ENCODE peak calls at places on chromosomes 6 and 20, in nine cellular contexts. T is activated CD4-positive, alpha-beta T cell treated with anti-CD3 and anti-CD28 coated beads for 24 hours; C is cardiac muscle cell; M is NCI-H1092 treated with DMSO at 0.1 percent for 48 hours; D is HCT116; O is AG09319; X is activated T-helper 1 cell treated with anti-CD3 and anti-CD28 coated beads, Interleukin-12 subunit alpha, Interleukin-12 subunit beta, Interleukin-2, Interleukin-4 antibody, amounts not matched to agents 30 ng/mL and 10 ng/mL and 1 ng/mL, durations not matched to agents 14 hours and 24 hours and 36 hours; P is sigmoid colon; E is HS-27A. N is an unnamed sample.
A peak's percentile ranks its signal among the peaks of the same experiment; 100 is the strongest.

GRCh38 chr6:67131827-67132226 is 1424.8 kb upstream of the EYS start:
- DNase-seq in T (no peak), M (no peak), D (no peak), X (no peak), O (no peak), C (no peak), E (no peak), P (no peak), N (no peak)

GRCh38 chr20:12414446-12415274 is 497.0 kb downstream of the BTBD3 start:
- DNase-seq in M (no peak), O (no peak), D (no peak), E (no peak), T (no peak), C (peak; percentile 19), X (no peak), P (no peak), N (no peak)

GRCh38 chr6:74581681-74582080 is 624.2 kb downstream of the COL12A1 start:
- DNase-seq in T (no peak), E (no peak), P (no peak), D (no peak), X (no peak), C (no peak), O (no peak), M (no peak), N (no peak)

GRCh38 chr6:54386295-54386694 is 78.1 kb downstream of the TINAG start:
- DNase-seq in D (no peak), C (no peak), M (no peak), O (no peak), E (no peak), X (no peak), T (no peak), P (no peak), N (no peak)

GRCh38 chr20:36439040-36439730 is 102.1 kb upstream of the MYL9 start:
- DNase-seq in C (peak; percentile 78), M (peak; percentile 25), O (no peak), P (no peak), D (peak; percentile 32), X (peak; percentile 54), T (peak; percentile 41), E (no peak), N (peak; percentile 65)

GRCh38 chr6:160260283-160261119 is 1.9 kb upstream of the SLC22A2 start:
- DNase-seq in C (no peak), X (no peak), D (no peak), P (no peak), O (no peak), T (no peak), E (no peak), M (no peak), N (no peak)

GRCh38 chr20:843908-844307 is 10.4 kb downstream of the FAM110A start:
- DNase-seq in M (no peak), O (no peak), E (no peak), T (no peak), C (no peak), P (no peak), X (no peak), D (no peak), N (no peak)

GRCh38 chr6:1593958-1594314 is 15.8 kb upstream of the FOXC1 start:
- DNase-seq in P (no peak), E (no peak), C (no peak), M (no peak), T (no peak), D (no peak), O (no peak), X (no peak), N (no peak)

GRCh38 chr6:37940074-37940847 is 120.7 kb downstream of the ZFAND3 start:
- DNase-seq in X (no peak), C (peak; percentile 52), D (no peak), M (no peak), T (no peak), E (no peak), O (no peak), P (peak; percentile 67), N (no peak)

GRCh38 chr6:30508890-30509736 is 19.8 kb downstream of the HLA-E start:
- DNase-seq in C (no peak), P (no peak), T (no peak), E (no peak), M (no peak), X (peak; percentile 53), O (no peak), D (no peak), N (no peak)

GRCh38 chr6:31701666-31702420 is 1.3 kb downstream of the ABHD16A start:
- DNase-seq in M (peak; percentile 31), O (no peak), X (no peak), T (no peak), C (no peak), D (no peak), P (no peak), E (no peak), N (no peak)

GRCh38 chr6:165649701-165650137 is 13.3 kb downstream of the PDE10A start:
- DNase-seq in T (no peak), P (no peak), X (no peak), O (no peak), D (no peak), C (no peak), E (no peak), M (no peak), N (no peak)

GRCh38 chr6:5906842-5907241 is 99.9 kb downstream of the NRN1 start:
- DNase-seq in X (no peak), D (no peak), T (no peak), C (no peak), M (no peak), P (no peak), O (no peak), E (no peak), N (no peak)

GRCh38 chr20:48983423-48984400 is 62.2 kb downstream of the ARFGEF2 start:
- DNase-seq in O (peak; percentile 23), M (no peak), C (no peak), T (no peak), X (no peak), P (no peak), D (no peak), E (peak; percentile 47), N (no peak)

GRCh38 chr6:13203145-13203544 is 125.2 kb downstream of the TBC1D7 start:
- DNase-seq in M (no peak), D (no peak), T (no peak), C (no peak), X (no peak), P (no peak), O (no peak), E (no peak), N (no peak)

GRCh38 chr20:50412069-50412468 is 98.1 kb upstream of the PTPN1 start:
- DNase-seq in P (no peak), E (no peak), M (no peak), O (no peak), T (no peak), X (no peak), C (no peak), D (no peak), N (no peak)

GRCh38 chr6:128174724-128175123 is 273.9 kb upstream of the THEMIS start:
- DNase-seq in C (no peak), T (no peak), P (no peak), D (no peak), E (no peak), O (no peak), X (no peak), M (no peak), N (no peak)

GRCh38 chr6:43683708-43684455 is 3.7 kb downstream of the MRPS18A start:
- DNase-seq in T (no peak), D (no peak), O (no peak), M (no peak), P (no peak), E (no peak), C (no peak), X (no peak), N (no peak)

GRCh38 chr20:54023406-54023805 is 47.0 kb downstream of the BCAS1 start:
- DNase-seq in E (no peak), C (no peak), O (no peak), X (no peak), M (no peak), D (no peak), P (no peak), T (no peak), N (no peak)

GRCh38 chr6:106220485-106220884 is 105.1 kb downstream of the ATG5 start:
- DNase-seq in X (no peak), D (no peak), P (no peak), M (no peak), O (no peak), C (no peak), E (no peak), T (no peak), N (no peak)

GRCh38 chr20:49450281-49450707 is 32.2 kb downstream of the KCNB1 start:
- DNase-seq in C (no peak), X (no peak), M (peak; percentile 67), P (no peak), O (no peak), D (no peak), T (no peak), E (no peak), N (no peak)

GRCh38 chr20:62303327-62304226 is 780 bp downstream of the ADRM1 start:
- DNase-seq in X (peak; percentile 18), O (no peak), D (no peak), E (no peak), C (peak; percentile 56), P (peak; percentile 75), M (no peak), T (no peak), N (no peak)

GRCh38 chr20:38489181-38489580 is 16.5 kb downstream of the RALGAPB start:
- DNase-seq in T (no peak), E (no peak), C (no peak), O (no peak), X (no peak), P (no peak), D (no peak), M (no peak), N (no peak)

GRCh38 chr6:166274163-166274562 is 34.0 kb downstream of the PRR18 start:
- DNase-seq in C (no peak), E (no peak), P (no peak), D (no peak), X (no peak), O (no peak), T (no peak), M (no peak), N (no peak)

GRCh38 chr6:81634155-81634880 is 118.2 kb downstream of the TENT5A start:
- DNase-seq in O (no peak), E (no peak), D (no peak), T (no peak), C (no peak), M (peak; percentile 30), P (no peak), X (no peak), N (no peak)

GRCh38 chr6:139927236-139927635 is 552.8 kb upstream of the CITED2 start:
- DNase-seq in C (no peak), P (no peak), X (no peak), T (no peak), E (peak; percentile 48), M (no peak), D (no peak), O (no peak), N (no peak)

GRCh38 chr6:101393291-101394251 is at the start of gene GRIK2:
- DNase-seq in C (peak; percentile 78), X (no peak), E (peak; percentile 29), D (no peak), O (no peak), M (peak; percentile 70), T (no peak), P (no peak), N (peak; percentile 54)

GRCh38 chr6:91710356-91710755 is 1123.5 kb upstream of the MAP3K7 start:
- DNase-seq in X (no peak), T (no peak), P (no peak), D (no peak), E (no peak), C (no peak), M (no peak), O (no peak), N (no peak)

GRCh38 chr20:62628691-62629090 is 13.6 kb upstream of the SLCO4A1 start:
- DNase-seq in P (no peak), T (no peak), C (no peak), X (no peak), D (no peak), O (no peak), E (no peak), M (no peak), N (no peak)

GRCh38 chr20:10655723-10656122 is 18.1 kb downstream of the JAG1 start:
- DNase-seq in D (no peak), O (no peak), X (no peak), T (no peak), M (no peak), E (no peak), C (no peak), P (peak; percentile 48), N (peak; percentile 80)

GRCh38 chr20:37278966-37279590 is 10.4 kb upstream of the MANBAL start:
- DNase-seq in P (no peak), C (no peak), D (no peak), T (no peak), E (no peak), X (no peak), M (no peak), O (no peak), N (no peak)